ENCODE peak calls at places on chromosomes 11 and 22, in six cellular contexts. J, Q, C, F, P and Y are unnamed samples. For H3K36me3 and H3K4me1, the result is how much of the 10 kb centered on the place peaks cover.

GRCh38 chr22:37240240-37240940 is 3.7 kb downstream of the RAC2 start:
- DNase-seq in J (no peak), Q (no peak), C (no peak), F (no peak), P (no peak), Y (peak)

GRCh38 chr22:19455585-19456370 is 8.3 kb upstream of the C22orf39 start:
- DNase-seq in J (no peak), Q (no peak), C (no peak), F (no peak), P (peak), Y (no peak)

GRCh38 chr22:44373234-44373633 is 60.5 kb upstream of the SHISAL1 start:
- DNase-seq in J (no peak), Q (no peak), C (no peak), F (no peak), P (no peak), Y (peak)

GRCh38 chr22:46754110-46754799 is 8.2 kb upstream of the TBC1D22A start:
- DNase-seq in J (peak), Q (no peak), C (peak), F (no peak), P (peak), Y (peak)

GRCh38 chr22:17035246-17035645 is 27.2 kb upstream of the GAB4 start:
- DNase-seq in J (no peak), Q (no peak), C (no peak), F (no peak), P (no peak), Y (no peak)

GRCh38 chr22:47333625-47334024 is 571.2 kb downstream of the TBC1D22A start:
- DNase-seq in J (no peak), Q (no peak), C (peak), F (no peak), P (peak), Y (no peak)

GRCh38 chr11:129699711-129700304 is 115.8 kb upstream of the TMEM45B start:
- DNase-seq in J (no peak), Q (no peak), C (no peak), F (peak), P (no peak), Y (no peak)

GRCh38 chr11:70364745-70365535 is 33.4 kb upstream of the CTTN start:
- DNase-seq in J (no peak), Q (peak), C (no peak), F (no peak), P (no peak), Y (no peak)

GRCh38 chr22:30313527-30314385 is 13.0 kb downstream of the TBC1D10A start:
- DNase-seq in J (no peak), Q (no peak), C (no peak), F (no peak), P (no peak), Y (no peak)

GRCh38 chr11:58577441-58578135 is 1.3 kb upstream of the ZFP91 start:
- DNase-seq in J (peak), Q (peak), C (no peak), F (no peak), P (peak), Y (peak)

GRCh38 chr11:65429069-65429681 is 6.6 kb downstream of the NEAT1 start:
- DNase-seq in J (peak), Q (peak), C (no peak), F (peak), P (peak), Y (no peak)

GRCh38 chr22:30262917-30263741 is 3.5 kb downstream of the OSM start:
- DNase-seq in J (peak), Q (peak), C (no peak), F (peak), P (peak), Y (peak)

DNA sequence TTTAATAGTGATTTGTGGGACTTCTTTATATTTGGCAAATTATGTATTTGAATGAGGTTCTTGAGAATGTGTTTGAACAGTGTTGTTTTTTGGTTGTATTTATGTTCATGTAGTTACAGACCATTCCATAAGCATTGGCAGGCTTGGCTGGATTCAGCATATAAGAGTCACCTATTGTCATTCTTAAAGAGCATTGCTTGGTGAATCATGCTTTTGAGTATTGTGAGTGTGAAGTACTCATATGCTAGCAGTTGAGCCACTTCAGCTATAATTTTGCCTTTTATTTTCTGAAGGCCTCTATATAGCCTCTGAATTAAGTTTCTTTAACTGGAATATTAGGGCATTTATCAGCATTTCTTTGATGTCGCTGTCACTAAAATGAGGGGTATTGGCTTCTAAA is 110.0 kb upstream of the GAL start:
- DNase-seq in J (no peak), Q (no peak), C (no peak), F (no peak), P (peak), Y (no peak)
- H3K36me3 ChIP-seq in J (half or more), Q (half or more), C (under half), F (under half), P (under half), Y (half or more)

DNA sequence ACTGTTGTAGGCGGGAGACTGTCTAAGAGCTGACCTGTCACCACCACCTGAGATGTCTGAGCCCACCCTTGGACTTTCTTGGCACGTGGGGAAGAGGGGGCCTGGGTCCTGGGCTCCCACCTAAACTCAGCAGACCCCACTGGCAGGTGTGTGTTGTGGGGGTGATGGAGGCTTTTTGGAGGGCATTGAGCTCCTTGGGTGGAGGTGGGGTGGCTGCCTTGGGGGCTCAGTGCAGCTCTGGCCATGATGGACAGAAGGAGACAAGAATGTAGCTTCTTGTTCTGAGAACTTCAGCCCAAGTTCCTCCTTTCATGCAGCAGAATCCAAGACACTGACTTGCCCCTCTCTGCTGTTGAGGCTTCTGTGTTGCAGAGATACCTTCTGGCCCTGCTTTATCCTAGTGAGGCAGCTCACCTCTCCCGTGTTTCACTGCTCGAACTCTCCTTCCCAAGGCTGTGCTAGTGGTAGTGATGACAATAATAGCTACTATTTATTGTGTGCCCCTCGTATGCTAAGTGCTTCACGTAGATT is 116.6 kb upstream of the OR4B1 start:
- DNase-seq in J (no peak), Q (no peak), C (no peak), F (no peak), P (no peak), Y (no peak)
- H3K4me1 ChIP-seq in J (under half), Q (under half), C (under half), F (under half), P (under half), Y (under half)

DNA sequence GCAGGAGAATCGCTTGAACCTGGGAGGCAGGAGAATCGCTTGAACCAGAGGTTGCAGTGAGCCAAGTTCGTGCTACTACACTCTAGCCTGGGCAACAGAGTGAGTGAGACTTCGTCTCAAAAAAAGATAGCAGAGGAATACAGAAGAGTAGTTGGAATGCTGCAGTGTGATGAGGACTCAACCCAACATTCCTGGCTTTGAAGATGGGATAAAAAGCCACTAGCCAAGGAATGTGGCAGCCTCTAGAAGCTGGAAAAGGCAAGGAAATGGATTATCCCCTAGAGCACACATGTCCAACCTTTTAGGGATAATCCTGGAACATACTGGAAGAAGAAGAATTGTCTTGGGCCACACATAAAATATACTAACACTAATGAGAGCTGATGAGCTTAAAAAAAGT is 13.9 kb downstream of the SLC25A17 start:
- DNase-seq in J (no peak), Q (no peak), C (no peak), F (peak), P (no peak), Y (no peak)
- H3K36me3 ChIP-seq in J (under half), Q (under half), C (under half), F (under half), P (under half), Y (under half)

GRCh38 chr22:39529487-39529851 is 3.1 kb downstream of the RPS19BP1 start:
- DNase-seq in J (no peak), Q (no peak), C (no peak), F (no peak), P (no peak), Y (no peak)
- H3K4me1 ChIP-seq in J (half or more), Q (half or more), C (under half), F (under half), P (under half), Y (half or more)

DNA sequence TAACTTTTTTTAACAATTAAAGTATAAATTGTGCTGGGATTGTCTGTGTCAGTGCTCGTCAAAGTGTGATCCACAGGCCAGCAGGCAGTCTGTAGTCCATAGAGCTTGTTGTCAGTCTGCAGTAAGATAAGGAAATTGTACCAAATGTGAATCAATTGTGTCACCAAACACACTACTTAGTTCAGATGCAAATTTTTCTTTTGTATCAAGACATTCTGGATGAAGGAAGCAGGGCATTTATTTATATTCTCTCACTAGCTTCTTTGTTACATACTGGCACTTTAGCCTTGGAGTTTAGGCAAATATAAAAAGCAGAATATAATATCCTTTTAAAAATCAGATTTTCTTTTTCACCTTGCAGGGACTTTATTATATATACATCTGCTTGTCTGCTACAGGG is 121.0 kb downstream of the WNT11 start:
- DNase-seq in J (no peak), Q (no peak), C (no peak), F (no peak), P (no peak), Y (no peak)
- H3K36me3 ChIP-seq in J (under half), Q (under half), C (under half), F (under half), P (under half), Y (under half)

GRCh38 chr11:68375337-68375736 is 62.9 kb downstream of the LRP5 start:
- DNase-seq in J (no peak), Q (no peak), C (no peak), F (no peak), P (no peak), Y (no peak)

GRCh38 chr11:68374531-68374930 is 62.1 kb downstream of the LRP5 start:
- DNase-seq in J (no peak), Q (no peak), C (no peak), F (no peak), P (peak), Y (no peak)

GRCh38 chr11:68379216-68379615 is 66.8 kb downstream of the LRP5 start:
- DNase-seq in J (no peak), Q (no peak), C (no peak), F (no peak), P (no peak), Y (no peak)

GRCh38 chr11:68373810-68374501 is 61.6 kb downstream of the LRP5 start:
- DNase-seq in J (no peak), Q (no peak), C (no peak), F (no peak), P (peak), Y (no peak)

DNA sequence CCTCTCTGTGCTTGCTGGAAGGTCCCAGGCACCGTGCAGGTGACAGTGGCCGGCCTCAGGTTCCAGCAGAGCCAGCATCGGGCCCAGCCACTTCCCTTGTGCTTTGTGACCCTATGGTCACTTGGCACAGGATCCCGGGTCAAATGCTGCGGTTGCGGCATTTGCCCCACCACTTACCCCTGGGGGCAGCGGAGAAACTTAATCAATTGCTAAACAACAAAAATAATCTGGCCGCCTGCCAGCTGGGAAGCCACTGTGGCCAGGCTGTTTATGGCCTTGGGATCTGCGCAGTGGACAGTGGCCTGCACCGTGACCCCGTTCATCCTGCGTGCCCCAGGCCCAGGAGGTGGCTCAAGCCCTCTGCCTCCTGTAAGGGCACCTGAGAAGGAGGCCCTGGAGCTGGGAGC is 65.0 kb downstream of the LRP5 start:
- DNase-seq in J (no peak), Q (no peak), C (no peak), F (no peak), P (no peak), Y (no peak)
- H3K4me1 ChIP-seq in J (half or more), Q (under half), C (under half), F (under half), P (under half), Y (half or more)

GRCh38 chr11:3671334-3672254 is at the start of gene CHRNA10:
- DNase-seq in J (no peak), Q (no peak), C (no peak), F (peak), P (no peak), Y (no peak)

GRCh38 chr11:3674189-3674588 is 3.0 kb upstream of the CHRNA10 start:
- DNase-seq in J (no peak), Q (no peak), C (no peak), F (peak), P (peak), Y (no peak)

GRCh38 chr11:3675971-3676370 is 4.8 kb upstream of the CHRNA10 start:
- DNase-seq in J (no peak), Q (no peak), C (no peak), F (no peak), P (no peak), Y (no peak)
- H3K36me3 ChIP-seq in J (half or more), Q (half or more), C (half or more), F (under half), P (half or more), Y (half or more)